ENCODE peak calls at places on chromosomes 16 and 17, in ten cellular contexts. P, J, X, S, E, Y, N, T, B and O are unnamed samples.

GRCh38 chr17:72702136-72702735 is 390.3 kb downstream of the SLC39A11 start:
- DNase-seq in P (no peak), J (no peak), X (no peak), S (peak; percentile 55), E (no peak), Y (no peak), N (no peak), T (no peak), B (peak; percentile 51), O (peak; percentile 68)

GRCh38 chr17:45948881-45949624 is 50.0 kb upstream of the STH start:
- DNase-seq in P (peak; percentile 86), J (peak; percentile 69), X (peak; percentile 66), S (peak; percentile 67), E (peak; percentile 52), Y (peak; percentile 68), N (peak; percentile 71), T (no peak), B (peak; percentile 83), O (peak; percentile 68)

GRCh38 chr17:58060596-58061191 is 22.5 kb upstream of the DYNLL2 start:
- DNase-seq in P (no peak), J (no peak), X (peak; percentile 9), S (peak; percentile 67), E (no peak), Y (peak; percentile 47), N (peak; percentile 12), T (no peak), B (peak; percentile 22), O (no peak)

GRCh38 chr16:2537451-2538379 is at the start of gene PDPK1:
- DNase-seq in P (peak; percentile 99), J (peak; percentile 90), X (peak; percentile 94), S (peak; percentile 97), E (peak; percentile 85), Y (peak; percentile 96), N (peak; percentile 93), T (peak; percentile 54), B (peak; percentile 98), O (peak; percentile 98)

GRCh38 chr17:82412535-82413520 is 5.3 kb upstream of the HEXD start:
- DNase-seq in P (no peak), J (no peak), X (no peak), S (no peak), E (no peak), Y (no peak), N (no peak), T (no peak), B (no peak), O (no peak)

GRCh38 chr17:57395721-57396321 is 139.5 kb downstream of the MSI2 start:
- DNase-seq in P (no peak), J (no peak), X (no peak), S (peak; percentile 27), E (no peak), Y (no peak), N (no peak), T (no peak), B (no peak), O (no peak)

GRCh38 chr17:32341141-32341856 is 674 bp downstream of the C17orf75 start:
- DNase-seq in P (no peak), J (no peak), X (peak; percentile 40), S (no peak), E (no peak), Y (peak; percentile 43), N (peak; percentile 45), T (no peak), B (peak; percentile 50), O (no peak)

GRCh38 chr17:81870155-81870977 is 771 bp downstream of the ARHGDIA start:
- DNase-seq in P (peak; percentile 69), J (no peak), X (peak; percentile 48), S (peak; percentile 56), E (peak; percentile 40), Y (peak; percentile 74), N (peak; percentile 55), T (no peak), B (peak; percentile 69), O (peak; percentile 64)

GRCh38 chr16:88287219-88287618 is 95.5 kb upstream of the ZNF469 start:
- DNase-seq in P (no peak), J (no peak), X (no peak), S (no peak), E (no peak), Y (no peak), N (no peak), T (no peak), B (peak; percentile 54), O (no peak)

GRCh38 chr17:49390548-49391324 is 23.9 kb downstream of the PHB1 start:
- DNase-seq in P (no peak), J (peak; percentile 28), X (peak; percentile 29), S (peak; percentile 61), E (no peak), Y (peak; percentile 35), N (peak; percentile 48), T (no peak), B (no peak), O (no peak)

GRCh38 chr16:4915226-4915761 is 21.7 kb downstream of the PPL start:
- DNase-seq in P (no peak), J (no peak), X (no peak), S (peak; percentile 47), E (peak; percentile 94), Y (peak; percentile 96), N (no peak), T (peak; percentile 87), B (peak; percentile 94), O (no peak)

GRCh38 chr16:69017036-69017783 is 88.2 kb upstream of the HAS3 start:
- DNase-seq in P (no peak), J (no peak), X (peak; percentile 92), S (peak; percentile 39), E (peak; percentile 54), Y (peak; percentile 59), N (no peak), T (peak; percentile 8), B (peak; percentile 80), O (peak; percentile 22)

GRCh38 chr17:67855504-67856324 is 30.4 kb downstream of the BPTF start:
- DNase-seq in P (no peak), J (no peak), X (peak; percentile 77), S (no peak), E (no peak), Y (no peak), N (no peak), T (no peak), B (no peak), O (no peak)

GRCh38 chr17:62644487-62645173 is 17.2 kb downstream of the MRC2 start:
- DNase-seq in P (peak; percentile 75), J (no peak), X (no peak), S (no peak), E (no peak), Y (peak; percentile 67), N (no peak), T (no peak), B (no peak), O (no peak)

GRCh38 chr17:10463402-10463801 is 6.0 kb downstream of the MYH4 start:
- DNase-seq in P (no peak), J (no peak), X (no peak), S (no peak), E (no peak), Y (no peak), N (no peak), T (no peak), B (no peak), O (peak; percentile 5)

GRCh38 chr17:39197380-39198185 is at the start of gene CACNB1:
- DNase-seq in P (peak; percentile 94), J (peak; percentile 81), X (peak; percentile 69), S (peak; percentile 83), E (peak; percentile 52), Y (peak; percentile 75), N (peak; percentile 70), T (no peak), B (peak; percentile 90), O (peak; percentile 77)
- H3K4me3 ChIP-seq in P (peak within 1 kb of the TSS; percentile 63), J (peak within 1 kb of the TSS; percentile 95), X (peak within 1 kb of the TSS; percentile 58), S (peak within 1 kb of the TSS; percentile 82), E (peak within 1 kb of the TSS; percentile 79), Y (peak within 1 kb of the TSS; percentile 75), N (peak within 1 kb of the TSS; percentile 40), T (peak within 1 kb of the TSS; percentile 94), B (peak within 1 kb of the TSS; percentile 79), O (peak within 1 kb of the TSS; percentile 70)

GRCh38 chr17:74379495-74380085 is 12.3 kb downstream of the GPR142 start:
- DNase-seq in P (peak; percentile 94), J (peak; percentile 93), X (peak; percentile 64), S (peak; percentile 87), E (peak; percentile 71), Y (peak; percentile 84), N (peak; percentile 98), T (peak; percentile 18), B (peak; percentile 74), O (peak; percentile 87)
- H3K4me3 ChIP-seq in P (no peak overlapping the region), J (peak overlapping the region; percentile 28), X (no peak overlapping the region), S (no peak overlapping the region), E (no peak overlapping the region), Y (no peak overlapping the region), N (no peak overlapping the region), T (no peak overlapping the region), B (no peak overlapping the region), O (peak overlapping the region; percentile 9)

GRCh38 chr16:7338826-7339225 is 6.2 kb downstream of the RBFOX1 start:
- DNase-seq in P (no peak), J (no peak), X (no peak), S (no peak), E (no peak), Y (no peak), N (no peak), T (no peak), B (no peak), O (no peak)
- H3K4me3 ChIP-seq in P (no peak overlapping the region), J (no peak overlapping the region), X (no peak overlapping the region), S (no peak overlapping the region), E (no peak overlapping the region), Y (no peak overlapping the region), N (no peak overlapping the region), T (no peak overlapping the region), B (no peak overlapping the region), O (no peak overlapping the region)

GRCh38 chr17:1992541-1992940 is 32.6 kb downstream of the RTN4RL1 start:
- DNase-seq in P (no peak), J (no peak), X (no peak), S (no peak), E (no peak), Y (no peak), N (no peak), T (no peak), B (no peak), O (no peak)

GRCh38 chr17:1996243-1997145 is 28.6 kb downstream of the RTN4RL1 start:
- DNase-seq in P (no peak), J (no peak), X (no peak), S (no peak), E (no peak), Y (no peak), N (no peak), T (no peak), B (no peak), O (no peak)

GRCh38 chr17:1997146-1997586 is 28.0 kb downstream of the RTN4RL1 start:
- DNase-seq in P (no peak), J (no peak), X (no peak), S (no peak), E (no peak), Y (no peak), N (peak; percentile 13), T (no peak), B (no peak), O (no peak)

GRCh38 chr17:1995321-1996242 is 29.6 kb downstream of the RTN4RL1 start:
- DNase-seq in P (no peak), J (no peak), X (no peak), S (no peak), E (no peak), Y (no peak), N (no peak), T (no peak), B (peak; percentile 23), O (no peak)

GRCh38 chr17:1994707-1995106 is 30.4 kb downstream of the RTN4RL1 start:
- DNase-seq in P (no peak), J (no peak), X (no peak), S (no peak), E (no peak), Y (no peak), N (no peak), T (no peak), B (no peak), O (no peak)
- H3K4me3 ChIP-seq in P (no peak overlapping the region), J (no peak overlapping the region), X (no peak overlapping the region), S (no peak overlapping the region), E (no peak overlapping the region), Y (no peak overlapping the region), N (no peak overlapping the region), T (no peak overlapping the region), B (no peak overlapping the region), O (no peak overlapping the region)